ENCODE peak calls at places on chromosomes 2 and 18, in seven cellular contexts. One of them, this sample, is unnamed.
A peak's percentile ranks its signal among the peaks of the same experiment; 100 is the strongest.

GRCh38 chr2:6650311-6650710 is 215.4 kb downstream of the CMPK2 start:
- DNase-seq in NCI-H1105: no peak
- DNase-seq in aorta: no peak
- DNase-seq in mucosa of descending colon: no peak
- DNase-seq in cardiac muscle cell: no peak
- DNase-seq in A172: no peak
- DNase-seq in cardiac fibroblast: no peak
- DNase-seq in this sample: no peak

GRCh38 chr2:57701391-57701791 is 345.2 kb upstream of the VRK2 start:
- DNase-seq in aorta: no peak
- DNase-seq in cardiac muscle cell: no peak
- DNase-seq in A172: peak; percentile 46
- DNase-seq in cardiac fibroblast: no peak
- DNase-seq in mucosa of descending colon: no peak
- DNase-seq in NCI-H1105: no peak
- DNase-seq in this sample: no peak

GRCh38 chr2:234071664-234072063 is 21.2 kb downstream of the SPP2 start:
- DNase-seq in cardiac muscle cell: no peak
- DNase-seq in aorta: no peak
- DNase-seq in A172: no peak
- DNase-seq in NCI-H1105: no peak
- DNase-seq in mucosa of descending colon: no peak
- DNase-seq in cardiac fibroblast: no peak
- DNase-seq in this sample: no peak

GRCh38 chr2:224819075-224819474 is 102.9 kb upstream of the CCDC195 start:
- DNase-seq in A172: no peak
- DNase-seq in NCI-H1105: no peak
- DNase-seq in mucosa of descending colon: no peak
- DNase-seq in cardiac fibroblast: no peak
- DNase-seq in aorta: no peak
- DNase-seq in cardiac muscle cell: no peak
- DNase-seq in this sample: no peak

GRCh38 chr2:237694423-237695194 is 67.2 kb downstream of the LRRFIP1 start:
- DNase-seq in NCI-H1105: no peak
- DNase-seq in A172: no peak
- DNase-seq in cardiac muscle cell: no peak
- DNase-seq in cardiac fibroblast: no peak
- DNase-seq in mucosa of descending colon: peak; percentile 58
- DNase-seq in aorta: no peak
- DNase-seq in this sample: no peak

GRCh38 chr18:12608292-12608691 is 49.6 kb downstream of the SPIRE1 start:
- DNase-seq in mucosa of descending colon: no peak
- DNase-seq in NCI-H1105: no peak
- DNase-seq in A172: peak; percentile 31
- DNase-seq in cardiac fibroblast: peak; percentile 54
- DNase-seq in aorta: no peak
- DNase-seq in cardiac muscle cell: peak; percentile 56
- DNase-seq in this sample: no peak

GRCh38 chr2:25042321-25043240 is 705 bp downstream of the EFR3B start:
- DNase-seq in A172: no peak
- DNase-seq in mucosa of descending colon: peak; percentile 69
- DNase-seq in aorta: peak; percentile 59
- DNase-seq in cardiac fibroblast: peak; percentile 32
- DNase-seq in NCI-H1105: peak; percentile 47
- DNase-seq in cardiac muscle cell: peak; percentile 38
- DNase-seq in this sample: peak; percentile 61

GRCh38 chr2:215624423-215624829 is 188.6 kb upstream of the FN1 start:
- DNase-seq in cardiac muscle cell: peak; percentile 99
- DNase-seq in A172: no peak
- DNase-seq in NCI-H1105: no peak
- DNase-seq in cardiac fibroblast: peak; percentile 99
- DNase-seq in aorta: peak; percentile 47
- DNase-seq in mucosa of descending colon: no peak
- DNase-seq in this sample: no peak

GRCh38 chr2:168054657-168055056 is 192.7 kb downstream of the STK39 start:
- DNase-seq in cardiac fibroblast: no peak
- DNase-seq in mucosa of descending colon: no peak
- DNase-seq in A172: no peak
- DNase-seq in aorta: no peak
- DNase-seq in NCI-H1105: no peak
- DNase-seq in cardiac muscle cell: no peak
- DNase-seq in this sample: no peak

This sample was measured in SJSA1.